ENCODE peak calls at places on chromosome 4, in ten cellular contexts. J, K, O, V, F, H, B, T, M and D are unnamed samples.

GRCh38 chr4:152095701-152096070 is 334.9 kb upstream of the GATB start:
- DNase-seq in K (no peak), V (no peak), O (no peak), J (no peak), M (no peak), T (no peak), F (no peak), H (no peak), B (no peak), D (no peak)

GRCh38 chr4:139764686-139765085 is 99.1 kb downstream of the MGST2 start:
- DNase-seq in O (no peak), T (no peak), J (no peak), V (no peak), H (no peak), B (no peak), K (no peak), F (no peak), M (no peak), D (no peak)

GRCh38 chr4:725368-726234 is 20.0 kb downstream of the PCGF3 start:
- DNase-seq in H (no peak), M (no peak), F (no peak), B (no peak), T (no peak), O (no peak), V (no peak), K (no peak), J (peak), D (no peak)

GRCh38 chr4:73068496-73069337 is 799 bp downstream of the COX18 start:
- DNase-seq in M (no peak), H (peak), V (peak), F (peak), O (no peak), T (no peak), J (peak), K (peak), B (no peak), D (peak)

GRCh38 chr4:15374697-15375096 is 53.1 kb upstream of the C1QTNF7 start:
- DNase-seq in O (no peak), M (no peak), F (no peak), V (no peak), B (no peak), H (no peak), K (peak), J (no peak), T (no peak), D (no peak)

GRCh38 chr4:89308161-89308500 is 531 bp upstream of the GPRIN3 start:
- DNase-seq in H (no peak), B (no peak), T (no peak), J (no peak), O (no peak), V (no peak), F (no peak), M (no peak), K (no peak), D (no peak)

GRCh38 chr4:69322055-69322454 is 41.8 kb downstream of the UGT2B28 start:
- DNase-seq in O (no peak), F (peak), M (no peak), B (no peak), J (no peak), V (no peak), T (no peak), H (no peak), K (peak), D (no peak)

GRCh38 chr4:86948276-86948675 is 13.5 kb downstream of the AFF1 start:
- DNase-seq in V (no peak), M (no peak), H (no peak), B (no peak), T (no peak), J (no peak), K (no peak), F (no peak), O (no peak), D (no peak)

GRCh38 chr4:113026556-113026955 is 22.9 kb upstream of the ANK2 start:
- DNase-seq in K (peak), T (no peak), H (no peak), V (no peak), B (no peak), O (no peak), J (no peak), M (peak), F (no peak), D (no peak)

GRCh38 chr4:13527983-13528822 is 16.1 kb downstream of the NKX3-2 start:
- DNase-seq in F (no peak), H (no peak), T (no peak), K (no peak), B (no peak), J (no peak), O (no peak), V (no peak), M (no peak), D (no peak)

GRCh38 chr4:76690091-76690905 is 207.6 kb downstream of the SOWAHB start:
- DNase-seq in J (no peak), O (no peak), F (no peak), H (peak), B (no peak), V (no peak), K (peak), T (no peak), M (no peak), D (peak)

GRCh38 chr4:47074836-47075235 is 43.5 kb downstream of the GABRB1 start:
- DNase-seq in H (no peak), O (no peak), T (no peak), V (no peak), J (no peak), K (no peak), F (peak), M (no peak), B (no peak), D (no peak)

GRCh38 chr4:46894841-46895240 is 14.2 kb downstream of the COX7B2 start:
- DNase-seq in O (no peak), M (no peak), F (no peak), K (no peak), B (no peak), J (no peak), T (no peak), H (no peak), V (no peak), D (no peak)

GRCh38 chr4:38105475-38105874 is 145.3 kb downstream of the PTTG2 start:
- DNase-seq in F (no peak), H (no peak), O (no peak), T (no peak), K (no peak), J (no peak), B (no peak), V (no peak), M (no peak), D (no peak)

GRCh38 chr4:150117094-150117493 is 38.8 kb downstream of the DCLK2 start:
- DNase-seq in F (no peak), K (no peak), V (no peak), M (no peak), O (no peak), T (no peak), B (no peak), J (peak), H (no peak), D (no peak)

GRCh38 chr4:5706486-5707290 is 1.7 kb downstream of the EVC2 start:
- DNase-seq in M (no peak), T (no peak), H (no peak), K (no peak), B (no peak), F (no peak), V (no peak), J (no peak), O (no peak), D (no peak)
- H3K4me3 ChIP-seq in M (no peak), T (no peak), H (no peak), K (no peak), B (no peak), F (no peak), V (no peak), J (no peak), O (no peak), D (no peak)

GRCh38 chr4:182348947-182349346 is 105.7 kb downstream of the TENM3 start:
- DNase-seq in K (no peak), O (no peak), J (no peak), T (no peak), F (no peak), H (no peak), V (no peak), M (no peak), B (no peak), D (no peak)

GRCh38 chr4:182346250-182346649 is 103.0 kb downstream of the TENM3 start:
- DNase-seq in M (no peak), K (no peak), V (no peak), T (no peak), F (no peak), H (no peak), J (no peak), O (no peak), B (no peak), D (no peak)

GRCh38 chr4:182344968-182345367 is 101.8 kb downstream of the TENM3 start:
- DNase-seq in M (no peak), O (no peak), J (no peak), H (no peak), K (no peak), B (no peak), T (no peak), V (no peak), F (no peak), D (no peak)

GRCh38 chr4:182343435-182343834 is 100.2 kb downstream of the TENM3 start:
- DNase-seq in M (no peak), T (no peak), B (no peak), H (no peak), O (no peak), J (no peak), V (no peak), K (no peak), F (no peak), D (no peak)

DNA sequence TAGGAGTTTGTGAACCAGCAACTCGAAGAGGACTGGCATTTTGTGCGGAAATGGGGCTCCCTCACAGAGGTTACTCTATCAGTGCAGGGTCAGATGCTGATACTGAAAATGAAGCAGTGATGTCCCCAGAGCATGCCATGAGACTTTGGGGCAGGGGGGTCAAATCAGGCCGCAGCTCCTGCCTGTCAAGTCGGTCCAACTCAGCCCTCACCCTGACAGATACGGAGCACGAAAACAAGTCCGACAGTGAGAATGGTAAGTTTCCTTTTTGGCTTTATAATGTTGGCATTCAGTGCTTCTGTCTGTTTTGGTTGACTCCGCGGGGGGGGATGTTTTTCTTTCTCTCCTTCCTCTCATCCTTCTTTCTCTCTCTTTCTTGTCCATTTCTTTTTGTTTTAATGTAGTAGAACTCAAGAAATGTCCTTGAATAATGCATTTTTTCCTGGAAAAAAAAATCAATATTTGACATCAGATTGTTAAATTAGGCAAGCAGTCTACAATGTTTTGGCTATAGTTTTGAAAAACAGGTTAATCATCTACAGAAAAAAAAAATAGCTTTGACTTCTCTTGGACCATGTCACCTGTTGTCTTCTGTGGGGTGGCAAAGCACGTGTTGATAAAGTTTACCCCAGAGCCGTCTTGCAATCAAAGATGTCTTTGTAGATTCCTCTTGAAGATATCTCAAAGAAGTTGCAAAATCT is 103.6 kb downstream of the TENM3 start:
- DNase-seq in F (no peak), M (no peak), O (no peak), H (no peak), B (no peak), J (no peak), K (no peak), V (no peak), T (no peak), D (no peak)
- H3K4me3 ChIP-seq in F (no peak), M (no peak), O (no peak), H (no peak), B (no peak), J (no peak), K (no peak), V (no peak), T (no peak), D (no peak)

GRCh38 chr4:173490817-173491518 is 39.1 kb downstream of the HAND2 start:
- DNase-seq in M (peak), H (peak), V (no peak), J (no peak), T (no peak), F (no peak), O (no peak), B (no peak), K (peak), D (peak)

GRCh38 chr4:173490256-173490655 is 39.8 kb downstream of the HAND2 start:
- DNase-seq in J (no peak), T (no peak), H (no peak), O (no peak), F (no peak), B (no peak), K (no peak), M (no peak), V (no peak), D (no peak)

GRCh38 chr4:173488074-173488473 is 42.0 kb downstream of the HAND2 start:
- DNase-seq in M (no peak), K (no peak), H (no peak), V (no peak), J (no peak), F (no peak), O (no peak), T (no peak), B (no peak), D (no peak)

GRCh38 chr4:173488656-173489055 is 41.4 kb downstream of the HAND2 start:
- DNase-seq in K (no peak), J (no peak), H (no peak), B (no peak), O (no peak), T (no peak), M (no peak), F (no peak), V (no peak), D (no peak)

DNA sequence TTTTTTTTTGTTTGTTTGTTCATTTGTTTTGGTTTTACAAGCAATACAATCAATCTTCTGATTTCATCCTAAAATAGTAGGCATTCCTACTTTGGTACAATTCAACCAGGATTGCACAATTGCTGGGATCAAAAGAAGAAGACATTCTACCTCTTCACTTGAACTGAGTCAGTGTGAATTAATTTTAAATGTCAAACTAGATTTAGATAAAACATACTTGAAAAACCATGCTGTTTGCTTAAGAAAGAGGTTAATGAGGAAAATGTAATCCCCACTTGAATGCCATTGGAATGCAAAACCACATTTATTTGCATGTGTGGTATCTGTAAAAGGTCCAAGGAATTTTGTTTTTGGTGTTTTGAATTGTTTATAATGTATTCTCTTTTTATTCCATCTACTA is 40.5 kb downstream of the HAND2 start:
- DNase-seq in H (no peak), F (peak), O (no peak), T (no peak), B (no peak), K (peak), M (no peak), J (no peak), V (no peak), D (no peak)
- H3K4me3 ChIP-seq in H (no peak), F (no peak), O (no peak), T (no peak), B (no peak), K (no peak), M (no peak), J (no peak), V (no peak), D (no peak)

DNA sequence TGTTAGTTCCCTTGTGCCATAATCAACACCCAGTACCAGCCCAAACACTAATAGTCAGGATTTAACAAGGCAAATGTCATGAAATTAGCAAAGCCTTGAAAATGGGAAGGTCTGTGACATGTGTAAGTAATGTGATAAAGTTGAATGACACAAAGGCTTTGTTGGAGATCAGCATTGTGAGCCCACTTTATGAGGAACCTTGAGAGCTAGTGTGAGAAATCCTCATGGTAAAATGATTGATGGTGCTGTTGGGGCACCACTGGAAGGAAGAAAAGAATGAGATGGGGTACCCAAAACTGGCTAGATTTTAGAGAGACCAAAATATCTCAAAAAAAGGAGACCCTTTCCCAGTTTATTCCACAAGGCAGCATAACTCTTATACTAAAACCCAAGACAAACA is 3.3 kb upstream of the LIN54 start:
- DNase-seq in M (no peak), K (no peak), T (no peak), V (no peak), H (no peak), J (no peak), F (no peak), O (no peak), B (no peak), D (no peak)
- H3K4me3 ChIP-seq in M (no peak), K (no peak), T (peak), V (peak), H (peak), J (no peak), F (no peak), O (peak), B (peak), D (no peak)

DNA sequence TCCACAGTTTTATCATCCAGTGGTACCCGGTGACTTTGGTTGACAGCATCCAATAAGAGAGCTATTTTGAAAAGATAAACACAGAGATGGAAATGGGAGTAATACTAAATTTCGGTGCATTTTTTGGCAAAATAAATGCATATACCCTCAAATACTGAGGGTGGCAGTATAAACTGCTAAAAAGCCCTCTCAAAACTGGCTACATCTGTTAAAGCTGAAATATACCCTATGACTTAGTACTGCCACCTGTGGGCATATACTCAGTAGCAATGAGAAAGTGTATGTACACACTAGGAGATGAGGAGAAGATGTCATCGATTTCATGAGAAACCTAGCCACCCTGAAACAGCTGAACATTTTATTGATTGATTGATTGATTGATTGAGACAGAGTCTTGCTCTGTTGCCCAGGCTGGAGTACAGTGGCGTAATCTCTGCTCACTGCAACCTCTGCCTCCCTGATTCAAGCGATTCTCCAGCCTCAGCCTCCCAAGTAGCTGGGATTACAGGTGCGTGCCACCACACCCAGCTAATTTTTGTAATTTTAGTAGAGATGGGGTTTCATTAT is 12.2 kb upstream of the TMEM128 start:
- DNase-seq in F (peak), J (no peak), B (no peak), V (peak), K (peak), H (no peak), T (no peak), O (no peak), M (no peak), D (peak)
- H3K4me3 ChIP-seq in F (no peak), J (no peak), B (no peak), V (no peak), K (no peak), H (no peak), T (no peak), O (no peak), M (no peak), D (no peak)

GRCh38 chr4:24588216-24588954 is 4.0 kb upstream of the DHX15 start:
- DNase-seq in M (no peak), K (no peak), H (no peak), B (no peak), F (no peak), V (no peak), O (no peak), J (no peak), T (no peak), D (no peak)
- H3K4me3 ChIP-seq in M (no peak), K (no peak), H (no peak), B (no peak), F (no peak), V (no peak), O (no peak), J (no peak), T (no peak), D (no peak)

DNA sequence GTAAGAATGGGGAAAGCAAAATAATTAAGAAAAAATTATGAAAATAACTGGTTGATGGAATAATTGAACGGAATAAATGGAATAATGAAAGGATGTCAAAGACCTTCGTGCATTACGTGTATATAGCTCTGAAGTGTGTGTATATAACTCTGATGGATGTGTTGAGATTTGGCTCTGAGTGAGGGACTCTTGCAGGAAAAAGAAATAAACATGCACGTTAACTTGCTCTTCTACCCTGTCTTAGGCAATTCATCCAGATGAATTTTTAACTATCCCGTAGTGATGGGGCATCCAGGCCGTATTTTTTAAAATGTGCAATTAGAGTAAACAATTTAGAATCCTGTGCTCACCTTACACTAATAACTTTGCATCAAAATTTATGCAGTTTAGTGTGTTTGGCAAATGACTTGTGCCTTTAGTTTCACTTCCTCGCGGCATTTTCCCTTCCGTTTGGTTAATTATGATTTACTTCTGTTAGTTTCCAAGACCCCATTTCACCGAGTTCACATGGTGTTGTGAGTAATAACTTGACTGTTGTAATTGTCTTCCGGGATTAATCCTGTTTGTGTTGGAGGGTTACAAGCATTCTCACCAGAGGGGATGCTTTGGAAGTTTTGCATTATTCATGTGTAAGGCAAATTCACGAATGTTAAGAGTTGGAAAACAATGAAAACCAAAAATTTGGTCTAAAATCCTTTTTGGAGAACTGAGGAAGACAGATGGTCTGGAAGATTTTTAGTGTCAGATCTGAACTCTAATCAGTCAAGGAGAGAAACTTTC is 256.5 kb upstream of the FAT1 start:
- DNase-seq in B (no peak), V (no peak), K (no peak), J (no peak), T (no peak), O (no peak), M (no peak), F (peak), H (no peak), D (no peak)
- H3K4me3 ChIP-seq in B (no peak), V (no peak), K (no peak), J (no peak), T (no peak), O (no peak), M (no peak), F (peak), H (no peak), D (no peak)

GRCh38 chr4:185202984-185203379 is 818 bp downstream of the CFAP97 start:
- DNase-seq in M (no peak), F (no peak), J (no peak), O (no peak), V (no peak), B (no peak), H (no peak), K (no peak), T (no peak), D (no peak)

GRCh38 chr4:185203380-185204237 is at the start of gene CFAP97:
- DNase-seq in V (peak), M (peak), B (peak), F (peak), K (peak), H (peak), O (peak), J (peak), T (peak), D (no peak)

GRCh38 chr4:185204238-185204910 is 574 bp upstream of the CFAP97 start:
- DNase-seq in V (peak), B (no peak), J (no peak), H (no peak), M (no peak), F (peak), K (no peak), T (no peak), O (no peak), D (no peak)

GRCh38 chr4:185205697-185206342 is 2.0 kb upstream of the CFAP97 start:
- DNase-seq in V (no peak), M (no peak), J (no peak), B (no peak), T (no peak), O (no peak), F (peak), K (no peak), H (no peak), D (no peak)

GRCh38 chr4:185201983-185202962 is 1.5 kb downstream of the CFAP97 start:
- DNase-seq in K (no peak), T (no peak), B (no peak), M (no peak), V (no peak), O (no peak), H (no peak), J (no peak), F (peak), D (no peak)
- H3K4me3 ChIP-seq in K (peak), T (no peak), B (peak), M (no peak), V (peak), O (peak), H (peak), J (no peak), F (no peak), D (peak)